ENCODE peak calls at places on chromosomes 16 and 17, in five cellular contexts. F is PC-9; K is effector memory CD4-positive, alpha-beta T cell; P is heart right ventricle; U is GM12878. Q is an unnamed sample.

GRCh38 chr16:74667215-74667765 is 613 bp upstream of the RFWD3 start:
- DNase-seq in F (no peak), K (peak), P (peak), U (no peak), Q (peak)

GRCh38 chr17:48293319-48294192 is 136.5 kb downstream of the SKAP1 start:
- DNase-seq in F (no peak), K (no peak), P (no peak), U (no peak), Q (no peak)

GRCh38 chr16:70470927-70471341 is 16.5 kb downstream of the FCSK start:
- DNase-seq in F (no peak), K (no peak), P (no peak), U (no peak), Q (no peak)

GRCh38 chr17:43952724-43953666 is 745 bp downstream of the PYY start:
- DNase-seq in F (no peak), K (no peak), P (no peak), U (no peak), Q (no peak)

GRCh38 chr17:17938388-17939107 is 33.7 kb downstream of the TOM1L2 start:
- DNase-seq in F (no peak), K (no peak), P (no peak), U (no peak), Q (no peak)

GRCh38 chr16:87855852-87856715 is 13.2 kb downstream of the SLC7A5 start:
- DNase-seq in F (no peak), K (no peak), P (peak), U (no peak), Q (no peak)

GRCh38 chr17:70168044-70168978 is 1.0 kb upstream of the KCNJ2 start:
- DNase-seq in F (no peak), K (no peak), P (peak), U (no peak), Q (no peak)

GRCh38 chr16:78478267-78478821 is 378.9 kb downstream of the WWOX start:
- DNase-seq in F (no peak), K (no peak), P (no peak), U (no peak), Q (no peak)

GRCh38 chr16:65809627-65810026 is 556.9 kb upstream of the CDH5 start:
- DNase-seq in F (no peak), K (no peak), P (no peak), U (no peak), Q (no peak)

GRCh38 chr16:57064995-57065394 is 27.4 kb upstream of the CPNE2 start:
- DNase-seq in F (no peak), K (no peak), P (no peak), U (no peak), Q (no peak)

GRCh38 chr17:52027081-52027480 is 131.4 kb downstream of the CA10 start:
- DNase-seq in F (no peak), K (no peak), P (no peak), U (no peak), Q (no peak)

GRCh38 chr17:13597723-13598347 is 3.9 kb downstream of the HS3ST3A1 start:
- DNase-seq in F (no peak), K (peak), P (peak), U (no peak), Q (peak)

GRCh38 chr16:82070656-82071369 is 35.8 kb downstream of the HSD17B2 start:
- DNase-seq in F (no peak), K (no peak), P (no peak), U (no peak), Q (no peak)

GRCh38 chr17:561118-561517 is 153.5 kb downstream of the VPS53 start:
- DNase-seq in F (no peak), K (no peak), P (no peak), U (no peak), Q (no peak)

GRCh38 chr17:9700136-9700535 is 54.8 kb downstream of the USP43 start:
- DNase-seq in F (no peak), K (no peak), P (no peak), U (no peak), Q (no peak)

GRCh38 chr16:12320298-12320706 is 343.8 kb downstream of the SNX29 start:
- DNase-seq in F (no peak), K (no peak), P (no peak), U (no peak), Q (no peak)

GRCh38 chr16:85313541-85314208 is 201.4 kb upstream of the CIBAR2 start:
- DNase-seq in F (no peak), K (no peak), P (no peak), U (no peak), Q (no peak)

GRCh38 chr16:51898872-51899271 is 648.1 kb downstream of the TOX3 start:
- DNase-seq in F (no peak), K (no peak), P (no peak), U (no peak), Q (no peak)

GRCh38 chr17:6463616-6464445 is 19.6 kb downstream of the PIMREG start:
- DNase-seq in F (no peak), K (no peak), P (no peak), U (no peak), Q (no peak)

GRCh38 chr17:57938061-57938502 is 17.1 kb downstream of the CUEDC1 start:
- DNase-seq in F (no peak), K (no peak), P (no peak), U (no peak), Q (no peak)

GRCh38 chr17:7307686-7308624 is 527 bp downstream of the EIF5A start:
- DNase-seq in F (no peak), K (peak), P (no peak), U (no peak), Q (peak)

GRCh38 chr17:49214665-49215360 is 4.3 kb downstream of the ABI3 start:
- DNase-seq in F (no peak), K (no peak), P (no peak), U (no peak), Q (no peak)

GRCh38 chr17:72853438-72854415 is 238.8 kb downstream of the SLC39A11 start:
- DNase-seq in F (no peak), K (no peak), P (no peak), U (no peak), Q (no peak)

GRCh38 chr16:9109255-9109654 is 17.8 kb downstream of the HAPSTR1 start:
- DNase-seq in F (no peak), K (no peak), P (no peak), U (no peak), Q (no peak)

GRCh38 chr16:25030420-25031131 is 15.4 kb upstream of the ARHGAP17 start:
- DNase-seq in F (no peak), K (no peak), P (no peak), U (no peak), Q (no peak)

GRCh38 chr17:81567191-81567590 is 15.0 kb upstream of the FAAP100 start:
- DNase-seq in F (no peak), K (no peak), P (no peak), U (no peak), Q (no peak)

GRCh38 chr17:17824119-17824779 is 12.5 kb downstream of the SREBF1 start:
- DNase-seq in F (no peak), K (no peak), P (no peak), U (no peak), Q (no peak)

GRCh38 chr17:56297142-56297541 is 143.9 kb downstream of the ANKFN1 start:
- DNase-seq in F (no peak), K (no peak), P (no peak), U (no peak), Q (no peak)

GRCh38 chr17:76493505-76494167 is 7.6 kb downstream of the RHBDF2 start:
- DNase-seq in F (no peak), K (no peak), P (no peak), U (no peak), Q (no peak)

GRCh38 chr16:27576729-27577128 is 26.8 kb downstream of the KATNIP start:
- DNase-seq in F (no peak), K (no peak), P (no peak), U (no peak), Q (no peak)

GRCh38 chr16:87705780-87706277 is 60.0 kb downstream of the KLHDC4 start:
- DNase-seq in F (no peak), K (no peak), P (no peak), U (no peak), Q (no peak)

GRCh38 chr17:70857351-70857750 is 688.0 kb downstream of the KCNJ2 start:
- DNase-seq in F (no peak), K (no peak), P (no peak), U (no peak), Q (no peak)

GRCh38 chr17:40480501-40481003 is 20.9 kb downstream of the TNS4 start:
- DNase-seq in F (no peak), K (peak), P (no peak), U (peak), Q (peak)

GRCh38 chr17:18949566-18949965 is 2.4 kb upstream of the SLC5A10 start:
- DNase-seq in F (no peak), K (no peak), P (no peak), U (no peak), Q (no peak)

GRCh38 chr17:48588519-48588918 is 1.5 kb downstream of the HOXB3 start:
- DNase-seq in F (no peak), K (no peak), P (no peak), U (no peak), Q (no peak)

GRCh38 chr16:17204248-17205043 is 266.3 kb downstream of the XYLT1 start:
- DNase-seq in F (no peak), K (no peak), P (no peak), U (no peak), Q (no peak)

GRCh38 chr17:54899721-54900456 is 763 bp upstream of the TOM1L1 start:
- DNase-seq in F (no peak), K (no peak), P (no peak), U (no peak), Q (no peak)

GRCh38 chr17:81345211-81346089 is 49.8 kb upstream of the BAHCC1 start:
- DNase-seq in F (peak), K (peak), P (peak), U (no peak), Q (no peak)

GRCh38 chr16:55379876-55380390 is 55.9 kb downstream of the IRX6 start:
- DNase-seq in F (no peak), K (no peak), P (no peak), U (no peak), Q (no peak)
- H3K27ac ChIP-seq in F (no peak), K (no peak), P (peak), U (no peak), Q (no peak)

GRCh38 chr17:62880120-62880519 is 72.0 kb upstream of the MARCHF10 start:
- DNase-seq in F (no peak), K (no peak), P (no peak), U (no peak), Q (no peak)

GRCh38 chr17:62876664-62877411 is 68.7 kb upstream of the MARCHF10 start:
- DNase-seq in F (peak), K (no peak), P (no peak), U (no peak), Q (no peak)

GRCh38 chr17:62882878-62883277 is 74.8 kb upstream of the MARCHF10 start:
- DNase-seq in F (no peak), K (no peak), P (no peak), U (no peak), Q (no peak)

GRCh38 chr17:62887437-62887836 is 78.6 kb upstream of the TANC2 start:
- DNase-seq in F (no peak), K (no peak), P (no peak), U (no peak), Q (no peak)

DNA sequence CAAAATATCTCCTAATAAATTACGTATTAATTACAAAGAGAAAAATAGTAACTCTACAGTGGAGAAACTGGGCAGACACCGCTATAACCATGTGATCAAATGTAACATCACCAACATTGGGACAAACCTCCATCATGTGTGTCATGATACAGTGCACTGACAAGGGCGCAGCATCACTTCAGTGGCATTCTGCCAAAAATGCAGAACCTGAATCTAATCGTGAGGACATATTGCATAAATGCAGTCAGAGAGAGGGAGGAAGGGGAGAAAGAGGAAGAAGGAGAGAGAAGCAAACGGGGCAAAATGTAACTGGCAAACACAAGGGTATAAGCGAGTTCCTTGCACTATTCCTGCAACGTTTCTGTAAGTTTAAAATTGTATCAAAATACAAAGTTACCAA is 74.2 kb upstream of the MARCHF10 start:
- DNase-seq in F (no peak), K (no peak), P (no peak), U (no peak), Q (no peak)
- H3K4me3 ChIP-seq in F (no peak), K (no peak), P (no peak), U (no peak), Q (no peak)

DNA sequence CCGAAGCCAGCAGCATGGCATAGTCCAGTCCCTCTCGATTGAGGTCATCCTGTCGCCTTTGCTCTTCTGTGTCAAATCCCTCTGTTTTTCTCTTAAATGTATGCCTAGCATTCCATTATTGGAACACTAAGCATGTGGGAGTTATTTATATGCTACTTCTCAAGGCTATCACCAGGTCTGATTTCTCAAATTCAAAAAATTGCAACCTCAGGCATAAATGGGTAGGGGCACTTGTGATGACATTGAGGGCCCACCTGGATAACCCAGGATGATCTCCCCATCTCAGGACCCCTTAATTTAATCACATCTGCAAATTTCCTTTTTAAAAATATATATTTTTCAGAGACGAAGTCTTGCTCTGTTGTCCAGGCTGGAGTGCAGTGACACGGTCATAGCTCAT is 95.7 kb downstream of the BMERB1 start:
- DNase-seq in F (no peak), K (no peak), P (no peak), U (no peak), Q (no peak)
- H3K27ac ChIP-seq in F (no peak), K (no peak), P (no peak), U (no peak), Q (no peak)

DNA sequence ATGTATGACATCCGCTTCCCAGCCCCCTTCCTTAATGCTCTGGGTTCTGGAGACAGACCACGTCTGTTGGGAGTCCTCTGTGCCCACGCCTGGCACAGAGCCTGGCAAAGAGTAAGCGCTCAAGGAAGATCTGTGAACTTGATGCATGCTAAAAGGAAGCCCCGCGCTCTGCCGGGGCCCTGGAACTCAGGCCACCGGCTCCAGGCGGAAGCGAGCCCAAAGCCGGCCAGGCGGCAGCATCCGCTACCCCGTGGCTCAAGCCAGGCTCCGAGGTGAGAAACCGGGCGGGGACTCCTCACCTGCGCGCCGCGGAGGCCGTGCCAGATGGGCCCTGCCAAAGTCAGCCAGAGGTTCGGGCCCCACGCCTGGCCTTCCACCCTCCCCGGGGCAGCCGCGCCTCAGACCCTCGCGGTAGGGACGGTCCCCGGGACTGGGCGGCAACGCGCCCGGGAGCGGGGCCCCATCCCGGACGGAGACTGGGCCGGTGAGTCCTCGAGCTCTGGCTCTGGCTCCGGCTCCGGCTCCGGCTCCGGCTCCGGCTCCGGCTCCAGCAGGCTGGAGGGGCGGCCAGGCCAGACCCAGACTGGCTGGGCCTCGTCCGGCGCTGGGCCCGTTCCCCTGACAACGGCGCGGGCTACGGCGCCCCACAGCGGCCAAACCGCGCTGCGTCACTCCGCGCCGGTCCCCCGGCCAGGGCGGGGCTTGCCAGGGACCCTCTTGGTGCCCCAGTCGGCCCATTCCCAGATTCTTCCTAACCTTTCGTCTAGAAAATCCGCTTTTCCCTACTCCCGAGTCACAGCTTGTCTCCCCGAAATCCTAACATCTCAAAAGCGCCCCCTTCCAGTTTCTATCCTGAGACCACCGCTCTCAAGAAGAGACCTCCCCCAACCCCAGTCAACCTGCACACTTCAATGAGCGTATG is at the start of gene ZDHHC1:
- DNase-seq in F (no peak), K (peak), P (peak), U (no peak), Q (peak)
- H3K4me3 ChIP-seq in F (peak), K (peak), P (peak), U (peak), Q (peak)

DNA sequence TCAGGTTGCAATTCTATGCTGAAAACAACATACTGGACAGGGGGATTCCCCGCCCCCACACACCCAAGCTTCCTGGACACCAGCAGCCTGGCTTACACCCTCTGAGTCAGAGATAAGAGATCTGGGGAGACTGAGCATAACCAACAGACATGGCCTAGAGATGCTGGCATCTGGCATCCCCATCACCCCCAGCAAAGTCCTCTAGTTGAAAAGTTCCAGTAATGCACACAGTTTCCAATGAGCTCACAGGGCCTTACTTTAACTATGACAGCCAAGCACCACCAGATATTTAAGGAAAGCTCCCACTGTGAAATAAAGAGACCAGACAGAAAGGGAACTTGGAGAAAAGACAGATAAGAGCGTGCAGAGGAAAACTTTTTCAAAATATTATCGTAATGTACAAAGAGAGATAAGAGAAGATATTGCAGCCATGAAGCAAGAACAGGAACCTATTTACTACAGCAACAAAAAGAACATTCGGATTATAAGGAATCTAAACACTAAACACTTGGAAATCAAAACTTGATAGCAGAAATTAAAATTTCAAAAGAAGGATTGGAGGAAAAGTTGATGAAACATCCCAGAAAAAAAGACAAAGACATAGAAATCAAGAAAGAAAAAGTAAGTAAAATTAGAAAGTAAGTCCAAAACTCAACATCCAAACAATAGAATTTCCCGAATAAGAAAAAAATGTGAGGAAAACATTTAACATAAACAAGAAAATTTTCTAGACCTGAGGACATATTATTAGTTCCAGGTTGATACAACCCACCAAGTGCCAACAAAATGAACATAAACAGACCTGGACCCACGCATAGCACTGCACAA is 17.2 kb upstream of the ALOX15 start:
- DNase-seq in F (no peak), K (no peak), P (no peak), U (no peak), Q (peak)
- H3K27ac ChIP-seq in F (no peak), K (no peak), P (no peak), U (no peak), Q (no peak)

GRCh38 chr17:35082073-35082657 is 18.7 kb upstream of the RFFL start:
- DNase-seq in F (peak), K (no peak), P (no peak), U (no peak), Q (no peak)
- H3K4me3 ChIP-seq in F (no peak), K (no peak), P (no peak), U (peak), Q (no peak)

GRCh38 chr17:16351831-16352230 is 1.4 kb downstream of the CENPV start:
- DNase-seq in F (no peak), K (no peak), P (no peak), U (no peak), Q (no peak)
- H3K27ac ChIP-seq in F (no peak), K (no peak), P (no peak), U (peak), Q (peak)

GRCh38 chr17:79864617-79865250 is 25.5 kb upstream of the CBX4 start:
- DNase-seq in F (no peak), K (no peak), P (no peak), U (no peak), Q (no peak)
- H3K4me3 ChIP-seq in F (no peak), K (no peak), P (no peak), U (no peak), Q (no peak)

DNA sequence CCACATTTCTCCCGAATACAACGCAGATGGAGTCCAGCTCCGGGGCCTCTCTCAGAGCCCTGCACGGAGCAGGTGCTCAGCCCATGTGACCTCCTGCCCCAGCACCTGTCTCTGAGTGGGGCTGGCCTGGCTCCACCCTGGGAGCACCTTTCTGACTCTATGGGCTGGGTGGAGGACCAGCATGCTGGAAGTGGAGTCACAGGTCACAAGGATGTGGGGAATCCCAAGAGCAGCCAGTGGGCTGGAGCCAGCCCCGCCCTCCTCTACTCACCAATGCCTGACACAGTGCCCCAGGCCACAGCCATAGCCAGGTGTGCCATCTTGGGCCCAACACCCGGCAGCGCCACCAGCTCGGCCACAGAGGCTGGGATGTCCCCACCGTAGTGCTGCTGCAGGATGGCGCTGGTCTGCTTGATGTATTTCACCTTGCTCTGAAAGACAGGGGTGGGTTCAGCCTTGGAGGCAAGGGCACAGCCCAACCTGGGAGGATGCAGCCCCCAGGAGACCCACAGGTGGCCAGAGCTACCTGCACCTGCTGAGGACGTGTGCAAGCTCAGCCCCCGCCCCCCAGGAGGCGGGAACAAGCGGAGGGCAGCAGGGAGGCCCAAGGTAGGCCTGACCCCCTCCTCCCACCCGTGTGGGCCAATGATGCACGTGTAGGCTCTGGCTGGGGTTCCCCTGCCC is 4.2 kb downstream of the NTHL1 start:
- DNase-seq in F (no peak), K (no peak), P (no peak), U (no peak), Q (no peak)
- H3K27ac ChIP-seq in F (no peak), K (no peak), P (peak), U (no peak), Q (no peak)